ENCODE peak calls at places on chromosomes 6 and 20, in six cellular contexts. D is stimulated activated CD4-positive, alpha-beta T cell treated with anti-CD3 and anti-CD28 coated beads, Interleukin-2, amount 100 ng/mL, for 48 hours; A is ureter; R is SHP77; B is activated CD4-positive, alpha-beta T cell treated with anti-CD3 and anti-CD28 coated beads, Interleukin-2, amount 10 ng/mL, durations not matched to agents 7 days and 5 days; I is ELF-1. C is an unnamed sample.

GRCh38 chr6:26026833-26027490 is 60.3 kb upstream of the HFE start:
- DNase-seq in D (peak; percentile 94), A (peak; percentile 96), R (peak; percentile 95), B (peak; percentile 98), I (peak; percentile 96), C (peak; percentile 46)

GRCh38 chr6:31734703-31735500 is 1.4 kb downstream of the CLIC1 start:
- DNase-seq in D (no peak), A (peak; percentile 69), R (no peak), B (peak; percentile 64), I (peak; percentile 75), C (peak; percentile 64)

GRCh38 chr20:1934162-1934561 is 39.0 kb downstream of the SIRPA start:
- DNase-seq in D (no peak), A (no peak), R (no peak), B (no peak), I (no peak), C (no peak)

GRCh38 chr20:48923149-48923718 is 1.7 kb downstream of the ARFGEF2 start:
- DNase-seq in D (no peak), A (no peak), R (no peak), B (no peak), I (no peak), C (no peak)

GRCh38 chr6:63452117-63452516 is 120.2 kb upstream of the LOC128125822 start:
- DNase-seq in D (no peak), A (no peak), R (no peak), B (no peak), I (no peak), C (no peak)

GRCh38 chr6:137166247-137167098 is 7.0 kb downstream of the IL22RA2 start:
- DNase-seq in D (no peak), A (no peak), R (no peak), B (no peak), I (no peak), C (no peak)

GRCh38 chr20:1945134-1945618 is 48.7 kb downstream of the PDYN start:
- DNase-seq in D (no peak), A (peak; percentile 56), R (no peak), B (no peak), I (no peak), C (no peak)

GRCh38 chr6:129832299-129832698 is 28.8 kb downstream of the TMEM244 start:
- DNase-seq in D (no peak), A (no peak), R (no peak), B (no peak), I (no peak), C (no peak)

GRCh38 chr6:8402546-8402945 is 32.8 kb downstream of the SLC35B3 start:
- DNase-seq in D (no peak), A (no peak), R (no peak), B (no peak), I (no peak), C (no peak)

GRCh38 chr6:138296786-138297185 is 78.5 kb upstream of the PBOV1 start:
- DNase-seq in D (no peak), A (no peak), R (no peak), B (no peak), I (no peak), C (no peak)

C was measured in iPS-NIHi11.